ENCODE peak calls at places on chromosomes 13 and 19, in five cellular contexts. U is mesenchymal stem cell, H is IMR-90, G is H9, X is trophoblast cell. K is an unnamed sample.
A peak's percentile ranks its signal among the peaks of the same experiment; 100 is the strongest.

GRCh38 chr19:50268046-50268445 is 61.1 kb downstream of the KCNC3 start:
- DNase-seq in U (no peak), X (no peak), H (no peak), G (no peak), K (no peak)

GRCh38 chr19:2627319-2627829 is 75.1 kb downstream of the GNG7 start:
- DNase-seq in H (peak; percentile 99), X (peak; percentile 98), U (peak; percentile 97), G (no peak), K (no peak)

GRCh38 chr19:38739440-38740251 is 4.6 kb downstream of the CAPN12 start:
- DNase-seq in U (no peak), H (no peak), X (no peak), G (no peak), K (no peak)

GRCh38 chr13:110714798-110715394 is 1.4 kb downstream of the ING1 start:
- DNase-seq in G (peak; percentile 63), X (peak; percentile 73), H (peak; percentile 25), U (no peak), K (peak; percentile 35)

GRCh38 chr19:18496167-18496979 is 25.5 kb downstream of the ELL start:
- DNase-seq in H (peak; percentile 80), G (no peak), U (peak; percentile 95), X (no peak), K (no peak)

GRCh38 chr13:112603641-112604220 is 15.8 kb upstream of the TUBGCP3 start:
- DNase-seq in G (no peak), X (no peak), U (no peak), H (peak; percentile 31), K (no peak)

GRCh38 chr19:40592170-40592569 is 9.0 kb upstream of the LTBP4 start:
- DNase-seq in X (no peak), U (peak; percentile 84), H (peak; percentile 76), G (peak; percentile 64), K (no peak)

GRCh38 chr13:98291658-98292057 is 114.6 kb upstream of the RNF113B start:
- DNase-seq in G (no peak), X (no peak), H (no peak), U (no peak), K (no peak)

GRCh38 chr19:38042132-38042531 is 135.1 kb downstream of the SIPA1L3 start:
- DNase-seq in U (no peak), H (no peak), G (no peak), X (no peak), K (no peak)

GRCh38 chr19:19274716-19275115 is 1.6 kb upstream of the TM6SF2 start:
- DNase-seq in X (no peak), G (no peak), U (no peak), H (no peak), K (no peak)

GRCh38 chr13:34772206-34772605 is 169.9 kb upstream of the NBEA start:
- DNase-seq in U (no peak), H (no peak), G (no peak), X (no peak), K (no peak)

GRCh38 chr13:55576389-55576788 is 1564.3 kb upstream of the PRR20A start:
- DNase-seq in G (peak; percentile 64), U (no peak), X (no peak), H (no peak), K (no peak)

GRCh38 chr13:30792257-30793000 is 57.1 kb downstream of the ALOX5AP start:
- DNase-seq in G (peak; percentile 50), X (peak; percentile 74), U (peak; percentile 93), H (peak; percentile 94), K (peak; percentile 43)

GRCh38 chr19:37221136-37221535 is 3.1 kb downstream of the ZNF383 start:
- DNase-seq in G (no peak), U (no peak), X (no peak), H (no peak), K (no peak)

GRCh38 chr19:16381756-16382401 is 57.3 kb downstream of the KLF2 start:
- DNase-seq in X (no peak), G (no peak), U (no peak), H (no peak), K (no peak)

GRCh38 chr19:53659292-53659691 is 27.5 kb downstream of the DPRX start:
- DNase-seq in X (peak; percentile 91), H (no peak), U (no peak), G (peak; percentile 78), K (no peak)

GRCh38 chr19:58538257-58539168 is 5.4 kb upstream of the TRIM28 start:
- DNase-seq in H (no peak), G (peak; percentile 94), X (no peak), U (no peak), K (peak; percentile 71)

GRCh38 chr19:53772943-53773342 is 51.2 kb downstream of the NLRP12 start:
- DNase-seq in G (peak; percentile 75), U (peak; percentile 42), H (peak; percentile 47), X (peak; percentile 83), K (peak; percentile 61)

GRCh38 chr13:33153421-33154381 is 131.9 kb downstream of the STARD13 start:
- DNase-seq in G (no peak), X (no peak), H (peak; percentile 38), U (no peak), K (no peak)

GRCh38 chr19:35869327-35870123 is 1.2 kb downstream of the APLP1 start:
- DNase-seq in X (peak; percentile 95), H (peak; percentile 61), G (peak; percentile 97), U (peak; percentile 77), K (peak; percentile 97)

GRCh38 chr13:46638262-46638661 is 85.3 kb downstream of the LRCH1 start:
- DNase-seq in H (no peak), G (no peak), X (no peak), U (no peak), K (no peak)

GRCh38 chr13:77325371-77325941 is 1.4 kb downstream of the MYCBP2 start:
- DNase-seq in G (no peak), X (no peak), H (no peak), U (peak; percentile 43), K (no peak)

GRCh38 chr13:105083986-105084385 is 1451.5 kb downstream of the EFNB2 start:
- DNase-seq in X (no peak), G (no peak), H (no peak), U (no peak), K (no peak)

GRCh38 chr13:25525884-25526283 is 154.1 kb downstream of the ATP8A2 start:
- DNase-seq in H (no peak), X (no peak), G (no peak), U (no peak), K (no peak)

GRCh38 chr13:21435710-21436151 is 23.4 kb downstream of the ZDHHC20 start:
- DNase-seq in U (peak; percentile 87), H (peak; percentile 89), X (peak; percentile 30), G (no peak), K (no peak)

GRCh38 chr13:96388598-96388997 is 298.7 kb downstream of the HS6ST3 start:
- DNase-seq in X (no peak), H (no peak), U (no peak), G (peak; percentile 33), K (no peak)

GRCh38 chr13:50990540-50991506 is 81.2 kb downstream of the RNASEH2B start:
- DNase-seq in X (no peak), G (peak; percentile 49), U (peak; percentile 80), H (peak; percentile 69), K (peak; percentile 27)
- H2AFZ ChIP-seq in X (no peak overlapping the region), G (no peak overlapping the region), U (no peak overlapping the region), H (peak overlapping the region; percentile 66), K (peak overlapping the region; percentile 87)

DNA sequence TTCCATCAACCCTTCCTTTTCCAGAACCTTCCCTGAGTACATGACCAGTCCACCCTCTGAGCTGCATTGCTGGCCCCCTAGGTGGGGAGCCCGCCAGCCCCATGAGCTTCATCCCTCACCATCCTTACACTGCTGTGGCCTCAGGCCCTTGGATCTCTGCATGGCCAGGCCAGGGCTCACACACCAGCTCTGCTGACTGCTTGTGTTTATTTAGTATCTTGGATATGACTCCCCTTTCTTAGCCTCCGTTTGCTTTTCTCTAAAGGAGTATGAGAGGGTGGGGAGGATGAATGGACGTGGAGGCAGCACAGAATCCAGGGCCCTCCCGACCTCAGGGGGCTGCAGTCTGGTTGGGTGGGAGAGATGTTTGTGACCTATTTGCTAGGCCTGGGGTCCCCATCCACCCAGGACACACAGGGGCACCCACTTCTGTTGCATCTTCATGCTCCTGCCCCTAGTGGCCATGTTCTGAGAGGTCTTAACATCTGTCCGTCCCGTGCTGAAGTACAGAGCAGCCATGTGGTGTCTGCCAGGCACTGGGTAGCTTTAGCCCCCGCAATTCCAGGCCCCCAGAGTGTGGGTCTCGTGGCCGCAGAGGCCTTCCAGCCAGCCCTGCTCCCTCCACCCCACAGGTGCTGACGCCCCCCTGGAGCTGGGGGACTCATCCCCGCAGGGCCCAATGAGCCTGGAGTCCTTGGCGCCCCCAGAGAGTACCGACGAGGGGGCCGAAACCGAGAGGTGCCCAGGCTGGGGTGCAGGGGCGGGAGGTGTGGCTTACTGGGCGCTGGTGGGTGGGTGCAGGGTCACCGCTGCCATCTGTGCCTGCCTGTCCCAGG is 13.0 kb downstream of the ARHGEF1 start:
- DNase-seq in H (no peak), G (no peak), X (no peak), U (no peak), K (no peak)
- H2AK5ac ChIP-seq in H (no peak overlapping the region), G (no peak overlapping the region), X (no peak overlapping the region), U (no peak overlapping the region), K (peak overlapping the region; percentile 63)

DNA sequence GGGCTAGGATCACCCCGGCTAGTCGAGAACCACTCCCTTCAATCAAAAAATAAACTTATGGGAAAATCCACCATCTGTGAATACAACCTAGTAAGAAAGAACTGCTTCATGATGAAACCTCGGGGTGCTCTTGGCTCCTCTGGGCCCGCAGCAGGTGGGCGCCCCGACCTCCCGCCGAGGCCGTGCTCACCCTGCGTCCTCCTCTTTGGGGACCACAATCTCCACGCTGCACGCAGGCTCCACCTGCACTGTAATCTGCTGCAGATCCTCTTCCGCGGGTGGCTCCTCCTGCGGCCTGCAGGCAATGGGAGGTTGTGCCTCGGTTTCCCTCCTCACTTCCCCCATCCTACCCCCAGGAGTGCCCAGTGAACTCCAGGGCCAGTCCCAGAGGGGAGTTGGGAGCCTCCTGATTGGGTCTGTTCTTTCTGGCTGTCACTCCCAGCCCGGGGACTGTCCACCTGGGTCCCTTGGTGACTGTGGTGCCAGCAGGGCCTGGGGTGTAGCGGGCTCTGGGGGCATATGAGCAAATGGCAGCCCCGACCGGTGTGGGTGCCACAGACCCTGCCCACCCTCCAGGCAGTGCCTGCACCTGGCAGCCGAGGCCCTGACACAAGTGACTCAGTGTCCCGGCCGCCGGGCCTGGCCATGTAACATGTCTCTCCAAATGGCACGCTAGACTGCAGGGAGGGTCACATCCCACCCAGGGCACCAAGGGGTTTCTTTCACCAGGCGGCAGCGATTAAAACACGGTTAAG is 15.1 kb upstream of the CACTIN start:
- DNase-seq in G (no peak), H (no peak), X (no peak), U (no peak), K (no peak)
- H2AFZ ChIP-seq in G (no peak overlapping the region), H (no peak overlapping the region), X (no peak overlapping the region), U (no peak overlapping the region), K (no peak overlapping the region)

DNA sequence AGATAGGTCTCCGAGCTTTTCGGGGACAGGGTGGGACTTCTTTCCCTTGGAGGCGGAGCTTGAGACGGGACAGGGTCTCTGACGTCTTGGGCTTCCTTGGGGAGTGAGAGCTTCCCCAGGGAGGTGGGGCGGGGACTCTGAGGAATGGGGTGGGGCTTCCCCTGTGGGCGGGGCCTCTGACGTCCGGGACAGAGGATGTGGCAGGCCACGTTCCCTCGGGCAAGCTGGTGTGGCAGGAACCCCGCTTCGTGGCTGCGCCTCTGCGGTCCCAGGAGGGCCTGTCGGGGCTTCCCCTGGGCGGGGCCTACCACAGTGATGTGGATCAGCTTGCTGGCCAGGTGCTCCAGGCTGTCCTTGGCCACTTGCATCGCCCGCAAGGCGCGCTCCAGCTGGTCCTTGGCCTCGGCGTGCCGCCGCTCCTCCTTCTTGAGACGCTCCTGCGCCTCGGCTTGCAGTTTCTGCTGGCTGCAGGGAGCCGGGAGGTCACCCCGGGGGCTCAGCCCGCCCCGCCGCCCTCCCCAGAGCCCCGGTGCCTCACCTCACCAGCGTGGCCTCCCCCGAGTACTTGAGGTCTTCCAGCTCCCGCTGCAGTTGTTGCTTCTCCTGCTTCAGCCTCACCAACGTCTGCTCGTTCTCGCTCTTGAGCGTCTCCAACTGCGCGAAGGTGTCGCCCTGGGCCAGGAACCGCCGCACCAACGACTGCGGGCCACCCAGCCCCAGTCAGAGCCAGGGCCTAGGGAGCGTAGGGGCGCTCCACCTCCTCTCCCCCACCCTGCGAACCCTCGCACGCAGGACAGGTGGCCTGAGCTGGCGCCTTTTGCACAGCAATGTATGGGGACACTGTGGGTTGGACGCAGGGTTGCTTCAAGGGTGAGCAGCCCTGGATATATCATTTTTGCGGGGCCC is 3.3 kb upstream of the RGL3 start:
- DNase-seq in H (no peak), G (peak; percentile 99), U (peak; percentile 78), X (peak; percentile 83), K (peak; percentile 17)
- H2AK5ac ChIP-seq in H (no peak overlapping the region), G (no peak overlapping the region), U (no peak overlapping the region), X (no peak overlapping the region), K (peak overlapping the region; percentile 75)

K was measured in neuronal stem cell.